ENCODE peak calls at places on chromosomes 4 and X, in eight cellular contexts. Q is A549, I is retina, E is HT-29, G is cerebellum, X is kidney tubule cell, L is mucosa of gallbladder, Z is pons. W is an unnamed sample.

GRCh38 chrX:71160475-71160874 is 15.8 kb downstream of the NLGN3 start:
- DNase-seq in Q (no peak), I (no peak), E (no peak), G (no peak), X (no peak), L (no peak), Z (no peak), W (no peak)

GRCh38 chr4:6647582-6648230 is 7.2 kb downstream of the MRFAP1 start:
- DNase-seq in Q (no peak), I (no peak), E (no peak), G (no peak), X (no peak), L (no peak), Z (no peak), W (no peak)

GRCh38 chr4:112340048-112340447 is 42.9 kb downstream of the ALPK1 start:
- DNase-seq in Q (no peak), I (no peak), E (no peak), G (no peak), X (no peak), L (no peak), Z (no peak), W (no peak)

GRCh38 chr4:71440612-71441011 is 101.8 kb downstream of the SLC4A4 start:
- DNase-seq in Q (no peak), I (no peak), E (no peak), G (no peak), X (no peak), L (no peak), Z (no peak), W (no peak)

GRCh38 chr4:14700083-14700482 is 302.2 kb upstream of the CPEB2 start:
- DNase-seq in Q (no peak), I (no peak), E (no peak), G (no peak), X (no peak), L (no peak), Z (no peak), W (no peak)

GRCh38 chr4:27210874-27211428 is 350.3 kb downstream of the STIM2 start:
- DNase-seq in Q (no peak), I (no peak), E (no peak), G (no peak), X (no peak), L (no peak), Z (no peak), W (no peak)

GRCh38 chrX:8879750-8880149 is 78.6 kb upstream of the FAM9A start:
- DNase-seq in Q (peak; percentile 26), I (no peak), E (peak; percentile 45), G (no peak), X (peak; percentile 30), L (no peak), Z (no peak), W (no peak)

GRCh38 chrX:78019586-78020483 is 50.4 kb upstream of the PGAM4 start:
- DNase-seq in Q (no peak), I (no peak), E (peak; percentile 74), G (no peak), X (no peak), L (no peak), Z (no peak), W (no peak)

GRCh38 chr4:90641856-90642599 is 514.8 kb downstream of the CCSER1 start:
- DNase-seq in Q (no peak), I (no peak), E (no peak), G (no peak), X (no peak), L (no peak), Z (no peak), W (no peak)

GRCh38 chr4:62415256-62415655 is 1215.1 kb downstream of the ADGRL3 start:
- DNase-seq in Q (no peak), I (no peak), E (no peak), G (no peak), X (no peak), L (no peak), Z (no peak), W (no peak)

GRCh38 chrX:71917621-71918341 is 7.1 kb downstream of the NHSL2 start:
- DNase-seq in Q (peak; percentile 12), I (no peak), E (no peak), G (no peak), X (peak; percentile 73), L (no peak), Z (no peak), W (peak; percentile 86)

GRCh38 chr4:76614589-76614988 is 179.6 kb downstream of the SHROOM3 start:
- DNase-seq in Q (no peak), I (no peak), E (no peak), G (no peak), X (no peak), L (no peak), Z (no peak), W (no peak)

GRCh38 chrX:120677017-120677652 is 47.3 kb upstream of the C1GALT1C1 start:
- DNase-seq in Q (no peak), I (no peak), E (no peak), G (no peak), X (peak; percentile 2), L (no peak), Z (no peak), W (peak; percentile 4)

GRCh38 chr4:28391877-28392276 is 1531.2 kb downstream of the STIM2 start:
- DNase-seq in Q (no peak), I (no peak), E (no peak), G (no peak), X (peak; percentile 23), L (no peak), Z (no peak), W (no peak)

GRCh38 chr4:12486995-12487394 is 997.1 kb downstream of the RAB28 start:
- DNase-seq in Q (no peak), I (no peak), E (no peak), G (no peak), X (no peak), L (no peak), Z (no peak), W (no peak)

GRCh38 chr4:126563389-126563788 is 1069.4 kb upstream of the INTU start:
- DNase-seq in Q (no peak), I (no peak), E (no peak), G (no peak), X (no peak), L (no peak), Z (no peak), W (no peak)

GRCh38 chr4:143076723-143077122 is 108.0 kb upstream of the USP38 start:
- DNase-seq in Q (no peak), I (no peak), E (peak; percentile 3), G (no peak), X (no peak), L (no peak), Z (no peak), W (no peak)

GRCh38 chr4:52376107-52376704 is 282.9 kb downstream of the USP46 start:
- DNase-seq in Q (peak; percentile 30), I (peak; percentile 81), E (peak; percentile 85), G (peak; percentile 42), X (peak; percentile 58), L (peak; percentile 42), Z (peak; percentile 70), W (peak; percentile 63)

GRCh38 chr4:184288451-184289178 is 70.9 kb upstream of the ENPP6 start:
- DNase-seq in Q (no peak), I (no peak), E (no peak), G (no peak), X (no peak), L (no peak), Z (no peak), W (no peak)

GRCh38 chrX:16559206-16559619 is 90.7 kb upstream of the S100G start:
- DNase-seq in Q (no peak), I (no peak), E (no peak), G (no peak), X (no peak), L (no peak), Z (no peak), W (no peak)

GRCh38 chr4:38163216-38164006 is 203.2 kb downstream of the PTTG2 start:
- DNase-seq in Q (peak; percentile 19), I (no peak), E (peak; percentile 52), G (no peak), X (peak; percentile 85), L (no peak), Z (no peak), W (peak; percentile 61)

GRCh38 chr4:56552273-56552672 is 46.7 kb downstream of the ARL9 start:
- DNase-seq in Q (no peak), I (no peak), E (no peak), G (no peak), X (no peak), L (no peak), Z (no peak), W (no peak)

GRCh38 chr4:87317527-87317926 is 5.2 kb downstream of the HSD17B13 start:
- DNase-seq in Q (peak; percentile 45), I (no peak), E (peak; percentile 22), G (no peak), X (no peak), L (no peak), Z (no peak), W (no peak)

GRCh38 chr4:156194896-156195295 is 241.2 kb upstream of the CTSO start:
- DNase-seq in Q (no peak), I (no peak), E (no peak), G (no peak), X (peak; percentile 49), L (no peak), Z (no peak), W (no peak)

GRCh38 chr4:117429061-117429460 is 343.7 kb upstream of the TRAM1L1 start:
- DNase-seq in Q (no peak), I (no peak), E (peak; percentile 20), G (no peak), X (no peak), L (no peak), Z (no peak), W (no peak)

W was measured in HT1080.